ENCODE peak calls at places on chromosomes 2 and 18, in six cellular contexts. U is heart left ventricle; P is activated T-cell treated with anti-CD3 and anti-CD28 coated beads, Interleukin-2, amount 50 U/mL, for 72 hours; J is activated CD8-positive, alpha-beta memory T cell treated with anti-CD3 and anti-CD28 coated beads, Interleukin-2, amount 50 U/mL, for 4 hours; Q is NCI-H1105; I is amniotic stem cell. T is an unnamed sample.

GRCh38 chr18:36284671-36285295 is 12.7 kb upstream of the FHOD3 start:
- DNase-seq in Q (peak), J (peak), U (no peak), I (peak), P (peak), T (no peak)

GRCh38 chr2:9329497-9329896 is 93.8 kb downstream of the ITGB1BP1 start:
- DNase-seq in J (no peak), Q (no peak), P (no peak), U (no peak), I (no peak), T (no peak)

GRCh38 chr2:51760441-51760840 is 728.5 kb upstream of the NRXN1 start:
- DNase-seq in J (no peak), I (no peak), P (no peak), Q (no peak), U (no peak), T (no peak)

GRCh38 chr2:24821433-24821891 is 28.2 kb downstream of the CENPO start:
- DNase-seq in P (no peak), J (no peak), U (no peak), I (no peak), Q (no peak), T (no peak)

GRCh38 chr2:23692263-23692662 is 234.7 kb downstream of the ATAD2B start:
- DNase-seq in P (no peak), Q (no peak), J (no peak), U (no peak), I (no peak), T (no peak)

GRCh38 chr2:149719695-149720094 is 132.1 kb upstream of the MMADHC start:
- DNase-seq in I (no peak), P (no peak), U (no peak), Q (no peak), J (no peak), T (no peak)

GRCh38 chr2:10208736-10209135 is 86.2 kb downstream of the RRM2 start:
- DNase-seq in Q (peak), J (no peak), I (no peak), U (no peak), P (no peak), T (no peak)

GRCh38 chr2:43355399-43355798 is 129.0 kb upstream of the ZFP36L2 start:
- DNase-seq in J (no peak), Q (no peak), U (no peak), I (no peak), P (no peak), T (no peak)

GRCh38 chr2:240462073-240462703 is 26.7 kb downstream of the GPC1 start:
- DNase-seq in Q (no peak), J (peak), P (no peak), U (peak), I (no peak), T (no peak)

GRCh38 chr2:148721520-148721931 is 77.0 kb downstream of the EPC2 start:
- DNase-seq in I (no peak), U (no peak), Q (no peak), J (no peak), P (no peak), T (no peak)

GRCh38 chr2:135985018-135985825 is at the start of gene DARS1:
- DNase-seq in Q (peak), J (peak), P (peak), I (peak), U (peak), T (peak)

GRCh38 chr2:215529271-215529670 is 93.4 kb upstream of the FN1 start:
- DNase-seq in I (no peak), P (no peak), J (no peak), U (no peak), Q (no peak), T (no peak)

GRCh38 chr2:220858101-220858500 is 714.0 kb downstream of the EPHA4 start:
- DNase-seq in U (no peak), J (no peak), Q (no peak), P (no peak), I (no peak), T (no peak)

GRCh38 chr2:196186266-196186980 is 15.0 kb upstream of the STK17B start:
- DNase-seq in Q (no peak), P (no peak), J (no peak), U (no peak), I (no peak), T (no peak)

GRCh38 chr2:205590759-205591158 is 91.5 kb upstream of the NRP2 start:
- DNase-seq in Q (no peak), U (no peak), J (no peak), P (no peak), I (no peak), T (no peak)

GRCh38 chr18:57294547-57294946 is 57.8 kb upstream of the ST8SIA3 start:
- DNase-seq in I (no peak), J (no peak), P (no peak), U (no peak), Q (no peak), T (no peak)

GRCh38 chr2:7572460-7572859 is 655.2 kb downstream of the RNF144A start:
- DNase-seq in J (peak), U (no peak), P (peak), Q (no peak), I (no peak), T (no peak)

GRCh38 chr18:9136315-9137141 is at the start of gene ANKRD12:
- DNase-seq in Q (peak), P (peak), U (peak), I (peak), J (peak), T (peak)

GRCh38 chr2:148645925-148646559 is 1.5 kb downstream of the EPC2 start:
- DNase-seq in I (peak), P (peak), Q (peak), U (peak), J (peak), T (no peak)

GRCh38 chr2:101160454-101160853 is 9.3 kb upstream of the TBC1D8 start:
- DNase-seq in U (peak), P (no peak), Q (no peak), I (no peak), J (no peak), T (no peak)

GRCh38 chr2:25912851-25913695 is 34.8 kb upstream of the ASXL2 start:
- DNase-seq in J (no peak), P (no peak), U (no peak), I (no peak), Q (no peak), T (no peak)

GRCh38 chr2:42996528-42996927 is 204.1 kb upstream of the HAAO start:
- DNase-seq in Q (no peak), I (no peak), J (no peak), P (no peak), U (no peak), T (no peak)

GRCh38 chr18:26442139-26442538 is 106.2 kb downstream of the KCTD1 start:
- DNase-seq in I (no peak), U (no peak), P (no peak), J (no peak), Q (no peak), T (no peak)

GRCh38 chr18:65091737-65092329 is 659.0 kb upstream of the CDH7 start:
- DNase-seq in P (no peak), U (no peak), Q (peak), J (no peak), I (no peak), T (no peak)

GRCh38 chr2:160666019-160666676 is 172.5 kb upstream of the RBMS1 start:
- DNase-seq in I (peak), Q (peak), U (no peak), P (peak), J (no peak), T (no peak)

GRCh38 chr2:63537306-63537705 is 51.0 kb downstream of the WDPCP start:
- DNase-seq in I (no peak), P (no peak), J (no peak), U (no peak), Q (no peak), T (no peak)

GRCh38 chr2:46564811-46565241 is 85.5 kb downstream of the TMEM247 start:
- DNase-seq in I (no peak), U (peak), Q (no peak), P (no peak), J (no peak), T (no peak)

GRCh38 chr2:98476192-98476868 is 31.7 kb downstream of the INPP4A start:
- DNase-seq in I (no peak), P (no peak), J (no peak), U (no peak), Q (peak), T (no peak)